ENCODE peak calls at places on chromosome 9, in nine cellular contexts. E, I, O, K, T, X, R, Q and A are unnamed samples.
A peak's percentile ranks its signal among the peaks of the same experiment; 100 is the strongest.

GRCh38 chr9:13719410-13719809 is 439.9 kb upstream of the MPDZ start:
- DNase-seq in Q (no peak), O (no peak), I (no peak), K (no peak), X (no peak), T (no peak), R (no peak), E (no peak), A (no peak)

GRCh38 chr9:128818839-128819715 is 777 bp downstream of the ENDOG start:
- DNase-seq in R (peak; percentile 57), K (no peak), O (peak; percentile 8), I (peak; percentile 23), T (peak; percentile 57), Q (peak; percentile 53), E (peak; percentile 82), X (no peak), A (no peak)

GRCh38 chr9:13786131-13786530 is 506.6 kb upstream of the MPDZ start:
- DNase-seq in O (no peak), T (no peak), X (no peak), E (peak; percentile 89), R (peak; percentile 14), K (no peak), Q (no peak), I (no peak), A (peak; percentile 68)

GRCh38 chr9:98315551-98316060 is 60.2 kb upstream of the TBC1D2 start:
- DNase-seq in R (peak; percentile 40), X (peak; percentile 67), T (peak; percentile 95), K (peak; percentile 80), O (peak; percentile 82), Q (peak; percentile 96), E (peak; percentile 89), I (peak; percentile 57), A (peak; percentile 75)

GRCh38 chr9:2758162-2758950 is 41.0 kb downstream of the KCNV2 start:
- DNase-seq in R (no peak), O (peak; percentile 14), E (no peak), T (no peak), I (no peak), Q (no peak), X (no peak), K (no peak), A (no peak)

GRCh38 chr9:95127249-95128176 is 190.0 kb downstream of the FANCC start:
- DNase-seq in E (peak; percentile 97), R (peak; percentile 85), T (peak; percentile 82), O (peak; percentile 77), X (peak; percentile 46), I (peak; percentile 88), K (peak; percentile 76), Q (peak; percentile 89), A (peak; percentile 92)

GRCh38 chr9:93082841-93083411 is 13.1 kb upstream of the CARD19 start:
- DNase-seq in T (no peak), X (no peak), Q (no peak), O (no peak), K (no peak), R (peak; percentile 8), E (no peak), I (no peak), A (peak; percentile 48)

GRCh38 chr9:38350529-38350928 is 42.0 kb upstream of the ALDH1B1 start:
- DNase-seq in I (no peak), R (no peak), X (no peak), K (no peak), Q (peak; percentile 63), T (no peak), O (no peak), E (no peak), A (no peak)

GRCh38 chr9:86487222-86487841 is 133.1 kb upstream of the TUT7 start:
- DNase-seq in T (peak; percentile 27), O (peak; percentile 60), X (no peak), E (no peak), Q (peak; percentile 67), I (no peak), R (no peak), K (peak; percentile 55), A (no peak)

GRCh38 chr9:117672397-117672796 is 31.8 kb upstream of the TLR4 start:
- DNase-seq in X (no peak), E (no peak), O (no peak), T (no peak), Q (peak; percentile 14), R (no peak), K (peak; percentile 58), I (no peak), A (no peak)

GRCh38 chr9:75148551-75148950 is 60.2 kb downstream of the OSTF1 start:
- DNase-seq in I (no peak), K (no peak), T (no peak), E (no peak), Q (no peak), O (peak; percentile 87), X (peak; percentile 84), R (no peak), A (no peak)

GRCh38 chr9:115939065-115939765 is 214.4 kb upstream of the PAPPA start:
- DNase-seq in I (no peak), R (no peak), K (peak; percentile 69), T (no peak), X (no peak), O (peak; percentile 78), E (no peak), Q (no peak), A (no peak)

GRCh38 chr9:127399736-127400269 is 2.8 kb downstream of the SLC2A8 start:
- DNase-seq in T (no peak), R (no peak), K (no peak), Q (no peak), E (no peak), I (no peak), O (no peak), X (no peak), A (no peak)
- H3K27ac ChIP-seq in T (no peak overlapping the region), R (no peak overlapping the region), K (no peak overlapping the region), Q (no peak overlapping the region), E (no peak overlapping the region), I (no peak overlapping the region), O (no peak overlapping the region), X (no peak overlapping the region), A (no peak overlapping the region)

DNA sequence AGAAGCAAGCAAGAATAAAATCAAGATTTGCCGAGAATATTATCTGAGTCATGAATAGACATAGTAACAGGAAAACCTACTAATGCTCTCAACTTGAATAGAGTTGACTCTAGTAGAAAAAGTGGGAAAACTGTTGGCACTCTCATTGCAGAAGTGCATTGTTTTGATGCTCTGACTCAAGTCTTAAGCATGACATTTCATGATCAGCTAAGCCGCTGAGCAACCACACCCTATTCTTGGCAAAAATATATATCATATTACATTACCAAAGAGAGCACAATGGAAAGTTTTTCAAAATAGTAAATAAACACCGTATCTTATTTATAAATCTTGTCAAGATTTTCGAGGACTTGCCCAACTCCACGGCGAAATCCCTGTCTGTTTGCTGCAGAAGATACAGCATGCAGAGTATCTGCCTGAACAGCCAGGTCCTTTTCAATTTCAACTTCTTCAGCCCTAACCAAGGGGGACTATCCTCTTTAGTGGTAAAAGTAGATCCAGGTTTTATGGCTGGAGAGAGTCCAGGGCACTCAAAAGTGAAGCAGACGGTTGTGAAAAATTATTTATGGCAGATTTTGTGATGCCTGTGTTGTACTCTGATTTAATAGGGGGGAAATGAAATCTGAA is 13.9 kb upstream of the ADAMTSL1 start:
- DNase-seq in I (no peak), R (no peak), K (peak; percentile 44), X (no peak), E (no peak), Q (no peak), T (no peak), O (peak; percentile 37), A (no peak)
- H3K27ac ChIP-seq in I (no peak overlapping the region), R (no peak overlapping the region), K (no peak overlapping the region), X (no peak overlapping the region), E (no peak overlapping the region), Q (no peak overlapping the region), T (no peak overlapping the region), O (no peak overlapping the region), A (no peak overlapping the region)

DNA sequence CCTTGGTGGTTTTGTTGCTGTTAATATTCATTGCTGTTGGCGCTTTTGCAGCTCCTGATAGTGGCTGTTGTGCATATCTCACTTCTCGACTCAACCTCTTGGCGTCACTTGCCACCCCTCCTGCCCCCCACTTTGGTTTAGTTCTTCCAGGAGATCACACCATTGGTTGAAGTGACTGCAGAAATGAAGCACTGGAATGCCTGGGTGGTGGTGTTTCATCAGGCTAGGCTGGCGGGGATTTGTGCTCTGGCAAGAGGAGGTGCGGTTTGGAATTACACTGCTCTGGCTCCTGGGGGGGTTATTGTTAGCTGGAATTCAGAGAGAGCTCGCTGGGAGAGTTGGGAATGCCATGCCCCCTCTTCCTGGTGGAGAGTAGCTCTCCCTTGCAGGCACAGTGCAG is 11.5 kb downstream of the PRRC2B start:
- DNase-seq in K (no peak), R (peak; percentile 81), E (peak; percentile 87), X (no peak), I (no peak), Q (peak; percentile 98), T (peak; percentile 3), O (no peak), A (no peak)
- H3K27ac ChIP-seq in K (no peak overlapping the region), R (peak overlapping the region; percentile 93), E (peak overlapping the region; percentile 97), X (peak overlapping the region; percentile 52), I (no peak overlapping the region), Q (peak overlapping the region; percentile 39), T (no peak overlapping the region), O (peak overlapping the region; percentile 49), A (peak overlapping the region; percentile 10)

GRCh38 chr9:131178895-131179294 is 53.5 kb downstream of the NUP214 start:
- DNase-seq in T (no peak), I (no peak), Q (no peak), O (peak; percentile 9), X (no peak), R (no peak), E (no peak), K (no peak), A (no peak)

GRCh38 chr9:131180454-131180853 is 55.1 kb downstream of the NUP214 start:
- DNase-seq in Q (peak; percentile 6), K (no peak), I (no peak), E (no peak), X (peak; percentile 90), T (peak; percentile 99), O (peak; percentile 89), R (no peak), A (no peak)

GRCh38 chr9:131178382-131178781 is 53.0 kb downstream of the NUP214 start:
- DNase-seq in X (peak; percentile 74), T (peak; percentile 100), O (peak; percentile 83), I (peak; percentile 46), Q (peak; percentile 86), R (peak; percentile 66), E (peak; percentile 89), K (peak; percentile 67), A (peak; percentile 65)

GRCh38 chr9:131181091-131181681 is 55.8 kb downstream of the NUP214 start:
- DNase-seq in T (peak; percentile 76), R (no peak), Q (peak; percentile 48), K (no peak), I (no peak), O (peak; percentile 6), E (no peak), X (no peak), A (no peak)

DNA sequence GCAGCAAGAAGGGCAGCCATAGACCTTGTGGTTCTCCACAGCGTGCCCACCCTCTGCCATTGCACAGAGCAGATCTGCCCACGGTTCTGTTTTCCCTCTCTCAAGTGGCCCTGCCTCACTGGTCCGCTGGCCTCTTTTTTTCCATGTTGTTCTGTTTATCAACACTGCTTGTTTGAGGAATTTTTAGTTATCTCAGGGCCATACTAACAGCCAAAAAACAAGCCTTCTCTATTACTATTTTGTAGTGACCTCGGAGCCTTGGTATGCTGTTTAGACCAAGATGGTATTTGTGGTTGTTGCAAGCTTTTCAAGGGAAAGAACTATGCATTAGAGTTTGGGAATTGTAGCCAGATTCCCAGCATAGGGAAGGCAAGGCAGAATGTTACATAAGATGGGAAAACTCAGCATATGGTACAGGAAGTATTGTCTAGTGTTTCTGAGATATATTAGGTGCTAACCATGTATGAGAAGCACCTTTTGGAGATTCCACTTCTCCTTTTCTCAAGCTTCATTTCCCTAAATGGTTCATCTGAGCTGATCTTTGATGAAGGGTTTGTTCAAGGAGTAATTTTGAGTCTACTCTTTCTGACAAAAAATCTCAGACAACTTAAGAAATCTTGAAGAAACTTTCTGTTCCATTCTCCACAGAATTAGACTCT is 54.3 kb downstream of the NUP214 start:
- DNase-seq in X (peak; percentile 85), O (peak; percentile 91), I (no peak), E (no peak), T (no peak), K (no peak), Q (peak; percentile 88), R (no peak), A (no peak)
- H3K27ac ChIP-seq in X (peak overlapping the region; percentile 89), O (peak overlapping the region; percentile 76), I (no peak overlapping the region), E (no peak overlapping the region), T (peak overlapping the region; percentile 24), K (no peak overlapping the region), Q (no peak overlapping the region), R (no peak overlapping the region), A (no peak overlapping the region)